ENCODE peak calls at places on chromosomes 1 and 21, in seven cellular contexts. One of them, this sample, is unnamed.

GRCh38 chr1:234597894-234598293 is 12.1 kb downstream of the IRF2BP2 start:
- DNase-seq in mammary epithelial cell: peak; percentile 51
- DNase-seq in left ventricle myocardium inferior: peak; percentile 38
- DNase-seq in epithelial cell of esophagus: peak; percentile 68
- DNase-seq in Panc1: no peak
- DNase-seq in tibial nerve: no peak
- DNase-seq in heart right ventricle: peak; percentile 73
- DNase-seq in this sample: no peak

GRCh38 chr1:67110352-67110751 is 24.4 kb downstream of the C1orf141 start:
- DNase-seq in left ventricle myocardium inferior: no peak
- DNase-seq in Panc1: no peak
- DNase-seq in mammary epithelial cell: no peak
- DNase-seq in heart right ventricle: no peak
- DNase-seq in epithelial cell of esophagus: no peak
- DNase-seq in tibial nerve: no peak
- DNase-seq in this sample: no peak

GRCh38 chr1:221729771-221730170 is 12.1 kb downstream of the DUSP10 start:
- DNase-seq in tibial nerve: no peak
- DNase-seq in heart right ventricle: no peak
- DNase-seq in Panc1: no peak
- DNase-seq in mammary epithelial cell: peak; percentile 3
- DNase-seq in epithelial cell of esophagus: no peak
- DNase-seq in left ventricle myocardium inferior: no peak
- DNase-seq in this sample: no peak

GRCh38 chr1:231878737-231879136 is 252.1 kb downstream of the DISC1 start:
- DNase-seq in tibial nerve: no peak
- DNase-seq in epithelial cell of esophagus: no peak
- DNase-seq in left ventricle myocardium inferior: no peak
- DNase-seq in mammary epithelial cell: no peak
- DNase-seq in heart right ventricle: no peak
- DNase-seq in Panc1: no peak
- DNase-seq in this sample: no peak

GRCh38 chr1:239123243-239123642 is 263.1 kb upstream of the CHRM3 start:
- DNase-seq in mammary epithelial cell: no peak
- DNase-seq in Panc1: no peak
- DNase-seq in heart right ventricle: no peak
- DNase-seq in tibial nerve: no peak
- DNase-seq in left ventricle myocardium inferior: no peak
- DNase-seq in epithelial cell of esophagus: no peak
- DNase-seq in this sample: no peak

GRCh38 chr1:246836647-246837046 is 95.1 kb downstream of the AHCTF1 start:
- DNase-seq in epithelial cell of esophagus: no peak
- DNase-seq in left ventricle myocardium inferior: no peak
- DNase-seq in mammary epithelial cell: no peak
- DNase-seq in Panc1: no peak
- DNase-seq in tibial nerve: no peak
- DNase-seq in heart right ventricle: no peak
- DNase-seq in this sample: no peak

GRCh38 chr1:162561616-162562451 is at the start of gene UAP1:
- DNase-seq in mammary epithelial cell: no peak
- DNase-seq in epithelial cell of esophagus: peak; percentile 16
- DNase-seq in left ventricle myocardium inferior: no peak
- DNase-seq in tibial nerve: peak; percentile 25
- DNase-seq in heart right ventricle: peak; percentile 24
- DNase-seq in Panc1: no peak
- DNase-seq in this sample: peak; percentile 25

GRCh38 chr1:5913876-5914275 is 78.3 kb downstream of the NPHP4 start:
- DNase-seq in left ventricle myocardium inferior: no peak
- DNase-seq in heart right ventricle: no peak
- DNase-seq in mammary epithelial cell: no peak
- DNase-seq in tibial nerve: no peak
- DNase-seq in epithelial cell of esophagus: no peak
- DNase-seq in Panc1: no peak
- DNase-seq in this sample: no peak

GRCh38 chr1:49346767-49347349 is 570.2 kb upstream of the BEND5 start:
- DNase-seq in tibial nerve: no peak
- DNase-seq in Panc1: no peak
- DNase-seq in mammary epithelial cell: peak; percentile 13
- DNase-seq in epithelial cell of esophagus: peak; percentile 1
- DNase-seq in left ventricle myocardium inferior: no peak
- DNase-seq in heart right ventricle: no peak
- DNase-seq in this sample: no peak

GRCh38 chr1:118617916-118618315 is 370.2 kb downstream of the TBX15 start:
- DNase-seq in heart right ventricle: no peak
- DNase-seq in mammary epithelial cell: no peak
- DNase-seq in tibial nerve: no peak
- DNase-seq in left ventricle myocardium inferior: no peak
- DNase-seq in epithelial cell of esophagus: no peak
- DNase-seq in Panc1: no peak
- DNase-seq in this sample: no peak

GRCh38 chr1:47241114-47242113 is 9.4 kb upstream of the TAL1 start:
- DNase-seq in tibial nerve: no peak
- DNase-seq in heart right ventricle: no peak
- DNase-seq in Panc1: no peak
- DNase-seq in left ventricle myocardium inferior: no peak
- DNase-seq in epithelial cell of esophagus: no peak
- DNase-seq in mammary epithelial cell: no peak
- DNase-seq in this sample: no peak

GRCh38 chr1:239732770-239733169 is 346.4 kb downstream of the CHRM3 start:
- DNase-seq in tibial nerve: no peak
- DNase-seq in epithelial cell of esophagus: no peak
- DNase-seq in left ventricle myocardium inferior: no peak
- DNase-seq in Panc1: no peak
- DNase-seq in mammary epithelial cell: no peak
- DNase-seq in heart right ventricle: no peak
- DNase-seq in this sample: no peak

GRCh38 chr1:22236151-22236550 is 93.3 kb upstream of the WNT4 start:
- DNase-seq in mammary epithelial cell: no peak
- DNase-seq in tibial nerve: no peak
- DNase-seq in epithelial cell of esophagus: no peak
- DNase-seq in heart right ventricle: no peak
- DNase-seq in left ventricle myocardium inferior: no peak
- DNase-seq in Panc1: no peak
- DNase-seq in this sample: no peak

GRCh38 chr1:29166291-29166878 is 15.3 kb downstream of the SRSF4 start:
- DNase-seq in left ventricle myocardium inferior: no peak
- DNase-seq in Panc1: no peak
- DNase-seq in tibial nerve: no peak
- DNase-seq in mammary epithelial cell: no peak
- DNase-seq in heart right ventricle: no peak
- DNase-seq in epithelial cell of esophagus: no peak
- DNase-seq in this sample: no peak

GRCh38 chr1:36091141-36091540 is 2.4 kb downstream of the ADPRS start:
- DNase-seq in heart right ventricle: no peak
- DNase-seq in Panc1: no peak
- DNase-seq in tibial nerve: no peak
- DNase-seq in epithelial cell of esophagus: no peak
- DNase-seq in mammary epithelial cell: no peak
- DNase-seq in left ventricle myocardium inferior: no peak
- DNase-seq in this sample: no peak

GRCh38 chr1:89065077-89065868 is at the start of gene GBP1:
- DNase-seq in tibial nerve: peak; percentile 61
- DNase-seq in mammary epithelial cell: peak; percentile 76
- DNase-seq in left ventricle myocardium inferior: no peak
- DNase-seq in Panc1: no peak
- DNase-seq in epithelial cell of esophagus: peak; percentile 79
- DNase-seq in heart right ventricle: peak; percentile 57
- DNase-seq in this sample: no peak

GRCh38 chr1:197928849-197929336 is 11.7 kb downstream of the LHX9 start:
- DNase-seq in tibial nerve: no peak
- DNase-seq in heart right ventricle: no peak
- DNase-seq in epithelial cell of esophagus: no peak
- DNase-seq in Panc1: no peak
- DNase-seq in left ventricle myocardium inferior: no peak
- DNase-seq in mammary epithelial cell: no peak
- DNase-seq in this sample: no peak

GRCh38 chr1:33188572-33189275 is 6.9 kb upstream of the TRIM62 start:
- DNase-seq in Panc1: no peak
- DNase-seq in mammary epithelial cell: peak; percentile 43
- DNase-seq in tibial nerve: no peak
- DNase-seq in left ventricle myocardium inferior: no peak
- DNase-seq in heart right ventricle: no peak
- DNase-seq in epithelial cell of esophagus: peak; percentile 42
- DNase-seq in this sample: no peak

GRCh38 chr1:36095760-36096405 is 7.2 kb downstream of the ADPRS start:
- DNase-seq in tibial nerve: no peak
- DNase-seq in heart right ventricle: no peak
- DNase-seq in Panc1: no peak
- DNase-seq in left ventricle myocardium inferior: no peak
- DNase-seq in epithelial cell of esophagus: no peak
- DNase-seq in mammary epithelial cell: no peak
- DNase-seq in this sample: no peak

GRCh38 chr1:51421961-51422360 is 91.6 kb upstream of the TTC39A start:
- DNase-seq in heart right ventricle: no peak
- DNase-seq in tibial nerve: no peak
- DNase-seq in left ventricle myocardium inferior: no peak
- DNase-seq in Panc1: peak; percentile 17
- DNase-seq in mammary epithelial cell: peak; percentile 25
- DNase-seq in epithelial cell of esophagus: peak; percentile 40
- DNase-seq in this sample: no peak

GRCh38 chr21:31403596-31404333 is 59.7 kb upstream of the TIAM1 start:
- DNase-seq in epithelial cell of esophagus: no peak
- DNase-seq in tibial nerve: no peak
- DNase-seq in Panc1: no peak
- DNase-seq in left ventricle myocardium inferior: no peak
- DNase-seq in mammary epithelial cell: no peak
- DNase-seq in heart right ventricle: no peak
- DNase-seq in this sample: no peak

GRCh38 chr1:152107984-152108898 is 7.0 kb downstream of the TCHH start:
- DNase-seq in Panc1: no peak
- DNase-seq in left ventricle myocardium inferior: peak; percentile 23
- DNase-seq in epithelial cell of esophagus: peak; percentile 69
- DNase-seq in mammary epithelial cell: no peak
- DNase-seq in tibial nerve: no peak
- DNase-seq in heart right ventricle: no peak
- DNase-seq in this sample: no peak

GRCh38 chr1:182615468-182616129 is 11.4 kb upstream of the RGS16 start:
- DNase-seq in tibial nerve: peak; percentile 61
- DNase-seq in heart right ventricle: peak; percentile 51
- DNase-seq in Panc1: no peak
- DNase-seq in left ventricle myocardium inferior: peak; percentile 48
- DNase-seq in mammary epithelial cell: no peak
- DNase-seq in epithelial cell of esophagus: peak; percentile 11
- DNase-seq in this sample: no peak

GRCh38 chr21:46099476-46099875 is 1.6 kb downstream of the COL6A2 start:
- DNase-seq in heart right ventricle: peak; percentile 13
- DNase-seq in Panc1: no peak
- DNase-seq in left ventricle myocardium inferior: peak; percentile 41
- DNase-seq in mammary epithelial cell: no peak
- DNase-seq in tibial nerve: peak; percentile 10
- DNase-seq in epithelial cell of esophagus: no peak
- DNase-seq in this sample: no peak

GRCh38 chr1:8406011-8406410 is 88.1 kb downstream of the SLC45A1 start:
- DNase-seq in mammary epithelial cell: no peak
- DNase-seq in left ventricle myocardium inferior: no peak
- DNase-seq in tibial nerve: no peak
- DNase-seq in Panc1: no peak
- DNase-seq in epithelial cell of esophagus: no peak
- DNase-seq in heart right ventricle: no peak
- DNase-seq in this sample: no peak

GRCh38 chr1:61921435-61921834 is 179.2 kb downstream of the PATJ start:
- DNase-seq in tibial nerve: no peak
- DNase-seq in mammary epithelial cell: no peak
- DNase-seq in left ventricle myocardium inferior: no peak
- DNase-seq in Panc1: no peak
- DNase-seq in epithelial cell of esophagus: no peak
- DNase-seq in heart right ventricle: no peak
- DNase-seq in this sample: no peak

DNA sequence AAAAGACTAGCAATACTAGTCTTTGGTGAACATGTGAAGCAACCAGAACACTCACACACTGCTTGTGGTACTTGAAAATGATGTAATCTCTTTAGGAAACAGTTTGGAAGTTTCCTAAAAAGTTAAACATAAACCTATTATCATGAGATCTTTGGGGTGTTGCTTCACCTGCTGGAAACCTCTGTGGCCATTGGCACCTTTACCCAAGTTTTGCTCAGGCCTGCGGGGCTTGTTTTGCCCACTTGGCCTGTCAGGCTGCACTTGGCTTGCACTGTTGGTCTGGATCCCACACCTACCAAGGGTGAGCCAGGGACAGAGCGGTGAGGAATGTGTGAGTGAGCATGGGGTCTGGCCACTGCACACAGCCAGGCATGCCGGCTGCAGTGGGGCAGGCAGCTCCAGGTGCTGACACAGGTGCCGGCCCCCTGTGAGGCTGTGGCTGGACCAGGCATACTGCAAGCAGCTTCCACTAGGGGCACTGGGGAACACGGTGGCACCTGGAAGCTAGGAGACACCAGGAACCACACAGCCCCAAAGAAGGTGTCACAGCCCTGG is 14.4 kb upstream of the FNBP1L start:
- DNase-seq in heart right ventricle: no peak
- DNase-seq in tibial nerve: no peak
- DNase-seq in epithelial cell of esophagus: peak; percentile 27
- DNase-seq in left ventricle myocardium inferior: no peak
- DNase-seq in mammary epithelial cell: peak; percentile 10
- DNase-seq in Panc1: no peak
- DNase-seq in this sample: no peak
- TF ChIP-seq CTCF in heart right ventricle: no peak
- TF ChIP-seq CTCF in tibial nerve: no peak
- TF ChIP-seq CTCF in epithelial cell of esophagus: peak; percentile 36
- TF ChIP-seq CTCF in left ventricle myocardium inferior: peak; percentile 59
- TF ChIP-seq CTCF in mammary epithelial cell: peak; percentile 23
- TF ChIP-seq CTCF in Panc1: no peak
- TF ChIP-seq CTCF in this sample: no peak

GRCh38 chr1:242847390-242847993 is 323.0 kb upstream of the PLD5 start:
- DNase-seq in mammary epithelial cell: no peak
- DNase-seq in Panc1: no peak
- DNase-seq in epithelial cell of esophagus: peak; percentile 30
- DNase-seq in left ventricle myocardium inferior: no peak
- DNase-seq in tibial nerve: no peak
- DNase-seq in heart right ventricle: no peak
- DNase-seq in this sample: no peak

GRCh38 chr1:242839101-242839500 is 314.6 kb upstream of the PLD5 start:
- DNase-seq in mammary epithelial cell: no peak
- DNase-seq in epithelial cell of esophagus: no peak
- DNase-seq in heart right ventricle: no peak
- DNase-seq in tibial nerve: no peak
- DNase-seq in left ventricle myocardium inferior: no peak
- DNase-seq in Panc1: no peak
- DNase-seq in this sample: no peak

GRCh38 chr1:242842094-242842493 is 317.6 kb upstream of the PLD5 start:
- DNase-seq in left ventricle myocardium inferior: no peak
- DNase-seq in Panc1: no peak
- DNase-seq in epithelial cell of esophagus: no peak
- DNase-seq in mammary epithelial cell: no peak
- DNase-seq in tibial nerve: no peak
- DNase-seq in heart right ventricle: no peak
- DNase-seq in this sample: no peak
- TF ChIP-seq CTCF in left ventricle myocardium inferior: peak; percentile 33
- TF ChIP-seq CTCF in Panc1: no peak
- TF ChIP-seq CTCF in epithelial cell of esophagus: no peak
- TF ChIP-seq CTCF in mammary epithelial cell: no peak
- TF ChIP-seq CTCF in tibial nerve: no peak
- TF ChIP-seq CTCF in heart right ventricle: no peak
- TF ChIP-seq CTCF in this sample: no peak

GRCh38 chr1:16042096-16042495 is 1.5 kb upstream of the CLCNKB start:
- DNase-seq in Panc1: no peak
- DNase-seq in left ventricle myocardium inferior: no peak
- DNase-seq in tibial nerve: no peak
- DNase-seq in epithelial cell of esophagus: no peak
- DNase-seq in heart right ventricle: no peak
- DNase-seq in mammary epithelial cell: no peak
- DNase-seq in this sample: no peak
- TF ChIP-seq CTCF in Panc1: peak; percentile 64
- TF ChIP-seq CTCF in left ventricle myocardium inferior: no peak
- TF ChIP-seq CTCF in tibial nerve: no peak
- TF ChIP-seq CTCF in epithelial cell of esophagus: no peak
- TF ChIP-seq CTCF in heart right ventricle: no peak
- TF ChIP-seq CTCF in mammary epithelial cell: no peak
- TF ChIP-seq CTCF in this sample: no peak

GRCh38 chr1:237913345-237913744 is 22.6 kb upstream of the ZP4 start:
- DNase-seq in left ventricle myocardium inferior: no peak
- DNase-seq in tibial nerve: no peak
- DNase-seq in mammary epithelial cell: no peak
- DNase-seq in heart right ventricle: no peak
- DNase-seq in Panc1: no peak
- DNase-seq in epithelial cell of esophagus: no peak
- DNase-seq in this sample: no peak
- TF ChIP-seq CTCF in left ventricle myocardium inferior: no peak
- TF ChIP-seq CTCF in tibial nerve: no peak
- TF ChIP-seq CTCF in mammary epithelial cell: no peak
- TF ChIP-seq CTCF in heart right ventricle: no peak
- TF ChIP-seq CTCF in Panc1: peak; percentile 24
- TF ChIP-seq CTCF in epithelial cell of esophagus: no peak
- TF ChIP-seq CTCF in this sample: no peak

This sample was measured in mesothelial cell of epicardium.